ENCODE peak calls at places on chromosomes 7 and 10, in six cellular contexts. One of them, this sample, is unnamed.

GRCh38 chr7:129427646-129428045 is 6.6 kb upstream of the STRIP2 start:
- DNase-seq in lower lobe of right lung: no peak
- DNase-seq in uterus: no peak
- DNase-seq in NCI-H226: no peak
- DNase-seq in GM10248: no peak
- DNase-seq in substantia nigra: no peak
- DNase-seq in this sample: no peak

GRCh38 chr7:124688991-124689390 is 76.6 kb downstream of the GPR37 start:
- DNase-seq in lower lobe of right lung: no peak
- DNase-seq in uterus: no peak
- DNase-seq in NCI-H226: peak
- DNase-seq in GM10248: no peak
- DNase-seq in substantia nigra: no peak
- DNase-seq in this sample: no peak

GRCh38 chr7:44293561-44294324 is 31.7 kb downstream of the CAMK2B start:
- DNase-seq in lower lobe of right lung: peak
- DNase-seq in uterus: no peak
- DNase-seq in NCI-H226: no peak
- DNase-seq in GM10248: no peak
- DNase-seq in substantia nigra: no peak
- DNase-seq in this sample: no peak

GRCh38 chr7:73443543-73444255 is 10.1 kb downstream of the FZD9 start:
- DNase-seq in lower lobe of right lung: no peak
- DNase-seq in uterus: no peak
- DNase-seq in NCI-H226: no peak
- DNase-seq in GM10248: no peak
- DNase-seq in substantia nigra: no peak
- DNase-seq in this sample: no peak

GRCh38 chr10:97031459-97031858 is 154.3 kb downstream of the SLIT1 start:
- DNase-seq in lower lobe of right lung: no peak
- DNase-seq in uterus: no peak
- DNase-seq in NCI-H226: no peak
- DNase-seq in GM10248: no peak
- DNase-seq in substantia nigra: no peak
- DNase-seq in this sample: no peak

GRCh38 chr7:153510674-153511073 is 541.5 kb upstream of the DPP6 start:
- DNase-seq in lower lobe of right lung: no peak
- DNase-seq in uterus: no peak
- DNase-seq in NCI-H226: no peak
- DNase-seq in GM10248: no peak
- DNase-seq in substantia nigra: no peak
- DNase-seq in this sample: no peak

GRCh38 chr7:44473295-44473694 is 17.2 kb downstream of the NUDCD3 start:
- DNase-seq in lower lobe of right lung: no peak
- DNase-seq in uterus: no peak
- DNase-seq in NCI-H226: peak
- DNase-seq in GM10248: no peak
- DNase-seq in substantia nigra: no peak
- DNase-seq in this sample: no peak

GRCh38 chr7:23356726-23357125 is 57.6 kb downstream of the MALSU1 start:
- DNase-seq in lower lobe of right lung: no peak
- DNase-seq in uterus: no peak
- DNase-seq in NCI-H226: no peak
- DNase-seq in GM10248: no peak
- DNase-seq in substantia nigra: no peak
- DNase-seq in this sample: no peak

GRCh38 chr10:67306588-67307205 is 380.9 kb downstream of the LRRTM3 start:
- DNase-seq in lower lobe of right lung: no peak
- DNase-seq in uterus: no peak
- DNase-seq in NCI-H226: no peak
- DNase-seq in GM10248: peak
- DNase-seq in substantia nigra: no peak
- DNase-seq in this sample: peak

GRCh38 chr7:29588900-29589696 is 25.5 kb downstream of the PRR15 start:
- DNase-seq in lower lobe of right lung: no peak
- DNase-seq in uterus: no peak
- DNase-seq in NCI-H226: peak
- DNase-seq in GM10248: peak
- DNase-seq in substantia nigra: no peak
- DNase-seq in this sample: peak

GRCh38 chr10:71161429-71161828 is 50.9 kb upstream of the UNC5B start:
- DNase-seq in lower lobe of right lung: no peak
- DNase-seq in uterus: no peak
- DNase-seq in NCI-H226: no peak
- DNase-seq in GM10248: no peak
- DNase-seq in substantia nigra: no peak
- DNase-seq in this sample: no peak

GRCh38 chr10:26251925-26252324 is 35.4 kb downstream of the GAD2 start:
- DNase-seq in lower lobe of right lung: no peak
- DNase-seq in uterus: no peak
- DNase-seq in NCI-H226: no peak
- DNase-seq in GM10248: no peak
- DNase-seq in substantia nigra: no peak
- DNase-seq in this sample: no peak

GRCh38 chr10:116521424-116522305 is 24.1 kb upstream of the PNLIP start:
- DNase-seq in lower lobe of right lung: no peak
- DNase-seq in uterus: no peak
- DNase-seq in NCI-H226: no peak
- DNase-seq in GM10248: peak
- DNase-seq in substantia nigra: no peak
- DNase-seq in this sample: peak

GRCh38 chr10:68202965-68203358 is 29.0 kb downstream of the ATOH7 start:
- DNase-seq in lower lobe of right lung: no peak
- DNase-seq in uterus: no peak
- DNase-seq in NCI-H226: peak
- DNase-seq in GM10248: no peak
- DNase-seq in substantia nigra: no peak
- DNase-seq in this sample: no peak

GRCh38 chr10:133306097-133306476 is 2.6 kb downstream of the TUBGCP2 start:
- DNase-seq in lower lobe of right lung: peak
- DNase-seq in uterus: no peak
- DNase-seq in NCI-H226: no peak
- DNase-seq in GM10248: no peak
- DNase-seq in substantia nigra: no peak
- DNase-seq in this sample: no peak

GRCh38 chr10:79239930-79240713 is 107.1 kb upstream of the PPIF start:
- DNase-seq in lower lobe of right lung: peak
- DNase-seq in uterus: no peak
- DNase-seq in NCI-H226: no peak
- DNase-seq in GM10248: no peak
- DNase-seq in substantia nigra: no peak
- DNase-seq in this sample: no peak

GRCh38 chr10:132322621-132323048 is 9.4 kb upstream of the LRRC27 start:
- DNase-seq in lower lobe of right lung: peak
- DNase-seq in uterus: no peak
- DNase-seq in NCI-H226: peak
- DNase-seq in GM10248: no peak
- DNase-seq in substantia nigra: no peak
- DNase-seq in this sample: no peak

GRCh38 chr10:29669149-29669548 is 34.4 kb upstream of the SVIL start:
- DNase-seq in lower lobe of right lung: no peak
- DNase-seq in uterus: no peak
- DNase-seq in NCI-H226: peak
- DNase-seq in GM10248: no peak
- DNase-seq in substantia nigra: no peak
- DNase-seq in this sample: no peak

GRCh38 chr10:97788552-97789442 is 17.0 kb upstream of the SFRP5 start:
- DNase-seq in lower lobe of right lung: peak
- DNase-seq in uterus: no peak
- DNase-seq in NCI-H226: peak
- DNase-seq in GM10248: no peak
- DNase-seq in substantia nigra: no peak
- DNase-seq in this sample: no peak

GRCh38 chr7:127253289-127254162 is 785 bp upstream of the GRM8 start:
- DNase-seq in lower lobe of right lung: peak
- DNase-seq in uterus: no peak
- DNase-seq in NCI-H226: peak
- DNase-seq in GM10248: peak
- DNase-seq in substantia nigra: peak
- DNase-seq in this sample: peak

GRCh38 chr10:98446121-98446655 is 547 bp downstream of the HPS1 start:
- DNase-seq in lower lobe of right lung: peak
- DNase-seq in uterus: peak
- DNase-seq in NCI-H226: no peak
- DNase-seq in GM10248: no peak
- DNase-seq in substantia nigra: no peak
- DNase-seq in this sample: peak

GRCh38 chr7:100215895-100216294 is 3.9 kb upstream of the PVRIG start:
- DNase-seq in lower lobe of right lung: no peak
- DNase-seq in uterus: peak
- DNase-seq in NCI-H226: no peak
- DNase-seq in GM10248: no peak
- DNase-seq in substantia nigra: no peak
- DNase-seq in this sample: no peak

GRCh38 chr10:96610817-96611216 is 24.0 kb upstream of the TM9SF3 start:
- DNase-seq in lower lobe of right lung: no peak
- DNase-seq in uterus: no peak
- DNase-seq in NCI-H226: no peak
- DNase-seq in GM10248: no peak
- DNase-seq in substantia nigra: no peak
- DNase-seq in this sample: no peak

GRCh38 chr7:149869867-149870266 is 3.9 kb upstream of the ATP6V0E2 start:
- DNase-seq in lower lobe of right lung: no peak
- DNase-seq in uterus: no peak
- DNase-seq in NCI-H226: no peak
- DNase-seq in GM10248: no peak
- DNase-seq in substantia nigra: no peak
- DNase-seq in this sample: peak

GRCh38 chr7:138563808-138564207 is 103.7 kb downstream of the TRIM24 start:
- DNase-seq in lower lobe of right lung: no peak
- DNase-seq in uterus: no peak
- DNase-seq in NCI-H226: no peak
- DNase-seq in GM10248: no peak
- DNase-seq in substantia nigra: no peak
- DNase-seq in this sample: no peak

GRCh38 chr7:44398506-44398905 is 73.1 kb upstream of the CAMK2B start:
- DNase-seq in lower lobe of right lung: no peak
- DNase-seq in uterus: peak
- DNase-seq in NCI-H226: no peak
- DNase-seq in GM10248: no peak
- DNase-seq in substantia nigra: no peak
- DNase-seq in this sample: no peak

GRCh38 chr10:124825702-124826101 is 24.1 kb downstream of the ABRAXAS2 start:
- DNase-seq in lower lobe of right lung: no peak
- DNase-seq in uterus: no peak
- DNase-seq in NCI-H226: no peak
- DNase-seq in GM10248: no peak
- DNase-seq in substantia nigra: no peak
- DNase-seq in this sample: no peak

GRCh38 chr10:12710157-12710556 is 291.4 kb downstream of the CCDC3 start:
- DNase-seq in lower lobe of right lung: no peak
- DNase-seq in uterus: no peak
- DNase-seq in NCI-H226: no peak
- DNase-seq in GM10248: no peak
- DNase-seq in substantia nigra: no peak
- DNase-seq in this sample: no peak